ENCODE peak calls at places on chromosomes 4 and X, in ten cellular contexts. G is type B pancreatic cell; N is NCI-H2171 treated with DMSO at 0.1 percent for 48 hours; A is NCI-H82; R is activated T-cell treated with anti-CD3 and anti-CD28 coated beads for 1 hour; E is nucleus accumbens; J is cardiac muscle cell; M is NAMALWA; Y is CD8-positive, alpha-beta T cell; W is CD4-positive, alpha-beta T cell. L is an unnamed sample.

GRCh38 chr4:26171953-26172352 is 148.9 kb upstream of the RBPJ start:
- DNase-seq in G (no peak), N (peak; percentile 42), A (no peak), R (no peak), E (no peak), J (no peak), M (no peak), Y (no peak), W (no peak), L (no peak)

GRCh38 chrX:53235566-53235965 is 10.6 kb upstream of the KDM5C start:
- DNase-seq in G (no peak), N (no peak), A (no peak), R (no peak), E (no peak), J (no peak), M (no peak), Y (no peak), W (no peak), L (no peak)

GRCh38 chr4:95572304-95572991 is 23.7 kb upstream of the UNC5C start:
- DNase-seq in G (no peak), N (no peak), A (no peak), R (no peak), E (no peak), J (peak; percentile 73), M (no peak), Y (no peak), W (no peak), L (peak; percentile 81)

GRCh38 chr4:98828801-98829200 is 100.1 kb downstream of the EIF4E start:
- DNase-seq in G (no peak), N (no peak), A (peak; percentile 48), R (no peak), E (no peak), J (no peak), M (peak; percentile 17), Y (peak; percentile 14), W (peak; percentile 11), L (peak; percentile 38)

GRCh38 chr4:82201303-82201702 is 172.5 kb downstream of the HNRNPD start:
- DNase-seq in G (no peak), N (no peak), A (no peak), R (no peak), E (no peak), J (no peak), M (no peak), Y (no peak), W (no peak), L (peak; percentile 44)

GRCh38 chr4:40395908-40396806 is 61.0 kb downstream of the CHRNA9 start:
- DNase-seq in G (no peak), N (peak; percentile 91), A (no peak), R (no peak), E (no peak), J (peak; percentile 23), M (no peak), Y (no peak), W (no peak), L (no peak)

GRCh38 chrX:63275127-63275526 is 76.0 kb downstream of the SPIN4 start:
- DNase-seq in G (no peak), N (no peak), A (no peak), R (no peak), E (no peak), J (peak; percentile 24), M (peak; percentile 45), Y (peak; percentile 0), W (no peak), L (peak; percentile 81)

GRCh38 chrX:96424007-96424406 is 260.6 kb upstream of the DIAPH2 start:
- DNase-seq in G (no peak), N (no peak), A (no peak), R (no peak), E (no peak), J (no peak), M (no peak), Y (no peak), W (no peak), L (no peak)

GRCh38 chrX:74551934-74552333 is 62.5 kb downstream of the RLIM start:
- DNase-seq in G (no peak), N (no peak), A (no peak), R (no peak), E (no peak), J (no peak), M (no peak), Y (no peak), W (no peak), L (no peak)

GRCh38 chr4:8478371-8478770 is 37.8 kb downstream of the TRMT44 start:
- DNase-seq in G (no peak), N (no peak), A (no peak), R (no peak), E (no peak), J (no peak), M (no peak), Y (no peak), W (no peak), L (no peak)

GRCh38 chr4:128376303-128376702 is 88.7 kb upstream of the PGRMC2 start:
- DNase-seq in G (no peak), N (no peak), A (no peak), R (no peak), E (no peak), J (no peak), M (no peak), Y (no peak), W (no peak), L (no peak)

GRCh38 chrX:276588-277171 is 4.5 kb upstream of the PLCXD1 start:
- DNase-seq in G (no peak), N (no peak), A (no peak), R (peak; percentile 12), E (no peak), J (no peak), M (no peak), Y (no peak), W (no peak), L (peak; percentile 80)

GRCh38 chr4:31737419-31737818 is 1017.2 kb downstream of the PCDH7 start:
- DNase-seq in G (no peak), N (no peak), A (no peak), R (no peak), E (no peak), J (peak; percentile 5), M (peak; percentile 6), Y (no peak), W (no peak), L (no peak)

GRCh38 chr4:6839579-6839978 is 57.1 kb downstream of the KIAA0232 start:
- DNase-seq in G (no peak), N (no peak), A (no peak), R (no peak), E (no peak), J (peak; percentile 4), M (no peak), Y (no peak), W (no peak), L (no peak)

GRCh38 chr4:48296330-48296729 is 26.7 kb upstream of the TEC start:
- DNase-seq in G (no peak), N (no peak), A (no peak), R (no peak), E (no peak), J (no peak), M (no peak), Y (no peak), W (no peak), L (no peak)

GRCh38 chr4:88818650-88819470 is 121.2 kb upstream of the NAP1L5 start:
- DNase-seq in G (no peak), N (peak; percentile 9), A (peak; percentile 71), R (peak; percentile 29), E (no peak), J (peak; percentile 28), M (peak; percentile 48), Y (peak; percentile 16), W (peak; percentile 38), L (no peak)

GRCh38 chr4:57059890-57060716 is 50.1 kb downstream of the IGFBP7 start:
- DNase-seq in G (no peak), N (no peak), A (no peak), R (no peak), E (no peak), J (no peak), M (no peak), Y (no peak), W (no peak), L (no peak)

GRCh38 chr4:3781193-3781886 is 15.2 kb downstream of the ADRA2C start:
- DNase-seq in G (no peak), N (no peak), A (peak; percentile 10), R (no peak), E (no peak), J (no peak), M (peak; percentile 93), Y (no peak), W (no peak), L (no peak)

GRCh38 chr4:176376032-176376614 is 56.4 kb downstream of the SPCS3 start:
- DNase-seq in G (no peak), N (peak; percentile 6), A (peak; percentile 27), R (no peak), E (no peak), J (peak; percentile 9), M (peak; percentile 39), Y (no peak), W (no peak), L (peak; percentile 22)

GRCh38 chrX:5617666-5618065 is 611.0 kb downstream of the NLGN4X start:
- DNase-seq in G (no peak), N (no peak), A (no peak), R (no peak), E (no peak), J (no peak), M (no peak), Y (no peak), W (no peak), L (no peak)

GRCh38 chr4:18202510-18202909 is 181.0 kb upstream of the LCORL start:
- DNase-seq in G (no peak), N (peak; percentile 89), A (peak; percentile 85), R (no peak), E (no peak), J (no peak), M (no peak), Y (no peak), W (no peak), L (no peak)

GRCh38 chrX:133215747-133216146 is 2.4 kb downstream of the TFDP3 start:
- DNase-seq in G (no peak), N (no peak), A (peak; percentile 1), R (no peak), E (no peak), J (peak; percentile 65), M (peak; percentile 24), Y (no peak), W (no peak), L (peak; percentile 50)

GRCh38 chr4:80897537-80898303 is 132.8 kb upstream of the BMP3 start:
- DNase-seq in G (no peak), N (no peak), A (no peak), R (no peak), E (no peak), J (no peak), M (no peak), Y (no peak), W (no peak), L (no peak)

GRCh38 chrX:82208976-82209375 is 1007.1 kb downstream of the SH3BGRL start:
- DNase-seq in G (no peak), N (no peak), A (no peak), R (no peak), E (no peak), J (no peak), M (no peak), Y (no peak), W (no peak), L (no peak)

GRCh38 chr4:168380290-168380689 is 61.7 kb upstream of the DDX60 start:
- DNase-seq in G (no peak), N (no peak), A (peak; percentile 66), R (no peak), E (no peak), J (no peak), M (no peak), Y (no peak), W (no peak), L (no peak)